ENCODE peak calls at places on chromosomes 3 and 15, in ten cellular contexts. E is stimulated activated naive CD8-positive, alpha-beta T cell treated with anti-CD3 and anti-CD28 coated beads, Interleukin-15, amount 100 ng/mL, for 72 hours; G is CD8-positive, alpha-beta memory T cell; Y is fibroblast of mammary gland; L is K562; K is stimulated activated CD4-positive, alpha-beta T cell treated with anti-CD3 and anti-CD28 coated beads, TNF-alpha, amount 100 ng/mL, for 24 hours; R is NCI-H345; B is stimulated activated CD8-positive, alpha-beta memory T cell treated with anti-CD3 and anti-CD28 coated beads, Interleukin-15, amount 100 ng/mL, for 1 hour; X is T-helper 9 cell; U is SK-N-MC. A is an unnamed sample.

GRCh38 chr3:65632409-65632808 is 406.3 kb downstream of the MAGI1 start:
- DNase-seq in X (no peak), Y (no peak), L (no peak), E (no peak), B (no peak), G (no peak), U (no peak), R (no peak), K (no peak), A (no peak)

GRCh38 chr15:40197434-40197833 is 36.6 kb downstream of the BUB1B start:
- DNase-seq in K (no peak), U (no peak), G (peak), L (no peak), X (no peak), B (no peak), E (no peak), Y (no peak), R (no peak), A (no peak)

GRCh38 chr3:174397848-174398247 is 461.3 kb upstream of the NAALADL2 start:
- DNase-seq in K (no peak), Y (peak), E (no peak), X (no peak), B (no peak), R (no peak), U (peak), G (no peak), L (no peak), A (peak)

GRCh38 chr3:8768364-8769087 is 887 bp downstream of the OXTR start:
- DNase-seq in L (no peak), E (peak), B (no peak), R (peak), U (no peak), X (no peak), G (no peak), Y (no peak), K (no peak), A (peak)

GRCh38 chr3:55487376-55488241 is 503 bp upstream of the WNT5A start:
- DNase-seq in X (no peak), R (peak), K (no peak), B (no peak), L (no peak), E (peak), Y (peak), U (no peak), G (no peak), A (peak)

GRCh38 chr3:100029689-100030088 is 84.6 kb downstream of the FILIP1L start:
- DNase-seq in U (no peak), Y (no peak), L (peak), E (no peak), R (no peak), B (no peak), K (no peak), X (no peak), G (no peak), A (no peak)

GRCh38 chr15:38049876-38050275 is 115.4 kb downstream of the TMCO5A start:
- DNase-seq in R (no peak), E (no peak), U (no peak), X (no peak), G (no peak), L (no peak), B (no peak), Y (no peak), K (no peak), A (peak)

GRCh38 chr15:71595846-71596553 is 214.4 kb upstream of the NR2E3 start:
- DNase-seq in Y (peak), E (no peak), U (no peak), L (no peak), K (no peak), R (no peak), B (no peak), X (no peak), G (no peak), A (no peak)

GRCh38 chr3:15653326-15653725 is 51.8 kb downstream of the BTD start:
- DNase-seq in L (no peak), R (no peak), E (no peak), K (no peak), U (no peak), G (no peak), X (no peak), B (no peak), Y (no peak), A (no peak)

A was measured in lung microvascular endothelial cell.